ENCODE peak calls at places on chromosomes 13 and 19, in nine cellular contexts. K, S, I, O, P, E, C, J and L are unnamed samples.

GRCh38 chr19:2494447-2495129 is 18.7 kb downstream of the GADD45B start:
- DNase-seq in K (peak; percentile 87), S (no peak), I (peak; percentile 41), O (peak; percentile 24), P (peak; percentile 25), E (peak; percentile 97), C (peak; percentile 25), J (peak; percentile 22), L (peak; percentile 97)

GRCh38 chr19:3338541-3339181 is 27.7 kb upstream of the NFIC start:
- DNase-seq in K (peak; percentile 32), S (no peak), I (no peak), O (no peak), P (peak; percentile 78), E (peak; percentile 90), C (no peak), J (peak; percentile 76), L (no peak)

GRCh38 chr13:81106348-81106747 is 765.4 kb upstream of the SPRY2 start:
- DNase-seq in K (no peak), S (no peak), I (no peak), O (no peak), P (no peak), E (no peak), C (no peak), J (no peak), L (no peak)

GRCh38 chr13:28326081-28326480 is 168.8 kb downstream of the FLT1 start:
- DNase-seq in K (no peak), S (no peak), I (no peak), O (no peak), P (no peak), E (no peak), C (no peak), J (no peak), L (no peak)

GRCh38 chr13:33186851-33187250 is 98.7 kb downstream of the STARD13 start:
- DNase-seq in K (peak; percentile 56), S (no peak), I (no peak), O (no peak), P (no peak), E (no peak), C (no peak), J (no peak), L (no peak)

GRCh38 chr13:77222909-77223308 is 104.0 kb downstream of the MYCBP2 start:
- DNase-seq in K (no peak), S (no peak), I (no peak), O (no peak), P (no peak), E (no peak), C (no peak), J (no peak), L (no peak)

GRCh38 chr13:96093296-96094006 is 3.5 kb downstream of the HS6ST3 start:
- DNase-seq in K (no peak), S (no peak), I (no peak), O (no peak), P (no peak), E (no peak), C (no peak), J (no peak), L (no peak)

GRCh38 chr13:109345433-109345941 is 440.9 kb downstream of the IRS2 start:
- DNase-seq in K (peak; percentile 16), S (no peak), I (peak; percentile 4), O (no peak), P (no peak), E (no peak), C (no peak), J (no peak), L (no peak)

GRCh38 chr19:46953955-46954501 is 65.6 kb upstream of the NPAS1 start:
- DNase-seq in K (no peak), S (no peak), I (no peak), O (no peak), P (no peak), E (no peak), C (no peak), J (no peak), L (no peak)

GRCh38 chr19:11349171-11349570 is 2.9 kb downstream of the CCDC159 start:
- DNase-seq in K (no peak), S (no peak), I (no peak), O (no peak), P (no peak), E (no peak), C (no peak), J (no peak), L (no peak)

GRCh38 chr19:41698746-41699230 is 9.6 kb upstream of the CEACAM5 start:
- DNase-seq in K (no peak), S (no peak), I (no peak), O (no peak), P (no peak), E (no peak), C (no peak), J (peak; percentile 25), L (no peak)

GRCh38 chr19:1252818-1253513 is 4.6 kb downstream of the MIDN start:
- DNase-seq in K (peak; percentile 90), S (peak; percentile 92), I (peak; percentile 85), O (peak; percentile 92), P (peak; percentile 72), E (peak; percentile 98), C (no peak), J (peak; percentile 67), L (peak; percentile 95)

GRCh38 chr13:41509996-41510395 is 52.6 kb downstream of the RGCC start:
- DNase-seq in K (no peak), S (no peak), I (no peak), O (no peak), P (no peak), E (peak; percentile 68), C (no peak), J (no peak), L (peak; percentile 18)